ENCODE peak calls at places on chromosome 11, in seven cellular contexts. S, I, G, U, A, X and E are unnamed samples.

GRCh38 chr11:91871791-91872190 is 352.8 kb upstream of the FAT3 start:
- DNase-seq in S (no peak), I (no peak), G (peak), U (no peak), A (no peak), X (no peak), E (peak)

GRCh38 chr11:43327987-43328386 is 16.2 kb downstream of the API5 start:
- DNase-seq in S (no peak), I (no peak), G (peak), U (peak), A (peak), X (no peak), E (peak)

GRCh38 chr11:110951609-110952008 is 239.4 kb upstream of the ARHGAP20 start:
- DNase-seq in S (no peak), I (no peak), G (no peak), U (no peak), A (no peak), X (no peak), E (no peak)

GRCh38 chr11:40514124-40514523 is 945.3 kb downstream of the LRRC4C start:
- DNase-seq in S (no peak), I (no peak), G (peak), U (no peak), A (no peak), X (no peak), E (peak)

GRCh38 chr11:122036022-122036421 is 80.0 kb downstream of the BLID start:
- DNase-seq in S (no peak), I (no peak), G (no peak), U (no peak), A (peak), X (no peak), E (no peak)

GRCh38 chr11:36449566-36450390 is 60.3 kb downstream of the TRAF6 start:
- DNase-seq in S (no peak), I (no peak), G (no peak), U (no peak), A (no peak), X (no peak), E (no peak)

GRCh38 chr11:5224538-5225479 is 2.1 kb downstream of the HBB start:
- DNase-seq in S (no peak), I (no peak), G (no peak), U (no peak), A (no peak), X (no peak), E (no peak)

GRCh38 chr11:12540913-12541587 is 133.2 kb upstream of the TEAD1 start:
- DNase-seq in S (no peak), I (no peak), G (peak), U (no peak), A (peak), X (no peak), E (peak)

GRCh38 chr11:113476553-113476952 is 1.4 kb upstream of the DRD2 start:
- DNase-seq in S (no peak), I (no peak), G (no peak), U (no peak), A (no peak), X (no peak), E (no peak)

GRCh38 chr11:61783717-61784505 is 8.5 kb downstream of the TMEM258 start:
- DNase-seq in S (no peak), I (no peak), G (no peak), U (no peak), A (no peak), X (no peak), E (no peak)

GRCh38 chr11:64359712-64360402 is 895 bp downstream of the RPS6KA4 start:
- DNase-seq in S (peak), I (no peak), G (peak), U (no peak), A (no peak), X (no peak), E (no peak)

GRCh38 chr11:48001438-48002021 is 21.2 kb downstream of the PTPRJ start:
- DNase-seq in S (no peak), I (peak), G (no peak), U (no peak), A (peak), X (no peak), E (peak)

GRCh38 chr11:87455180-87455579 is 417.4 kb downstream of the TMEM135 start:
- DNase-seq in S (no peak), I (no peak), G (no peak), U (no peak), A (no peak), X (no peak), E (no peak)

GRCh38 chr11:61693897-61694840 is 14.0 kb downstream of the DAGLA start:
- DNase-seq in S (no peak), I (no peak), G (no peak), U (peak), A (no peak), X (no peak), E (peak)

GRCh38 chr11:2700415-2701211 is 819 bp upstream of the KCNQ1OT1 start:
- DNase-seq in S (peak), I (no peak), G (peak), U (no peak), A (no peak), X (peak), E (peak)

GRCh38 chr11:75386912-75387311 is 12.4 kb upstream of the RPS3 start:
- DNase-seq in S (no peak), I (no peak), G (peak), U (no peak), A (no peak), X (no peak), E (no peak)

GRCh38 chr11:77403228-77403627 is 70.7 kb downstream of the PAK1 start:
- DNase-seq in S (no peak), I (no peak), G (no peak), U (no peak), A (no peak), X (no peak), E (no peak)

GRCh38 chr11:726278-726915 is 20.4 kb downstream of the EPS8L2 start:
- DNase-seq in S (no peak), I (no peak), G (no peak), U (peak), A (no peak), X (peak), E (peak)

GRCh38 chr11:117734596-117734995 is 62.4 kb downstream of the DSCAML1 start:
- DNase-seq in S (no peak), I (no peak), G (no peak), U (no peak), A (no peak), X (no peak), E (no peak)

GRCh38 chr11:73990727-73991126 is 8.1 kb upstream of the UCP2 start:
- DNase-seq in S (no peak), I (no peak), G (no peak), U (no peak), A (no peak), X (no peak), E (no peak)

GRCh38 chr11:108501396-108501795 is 3.2 kb upstream of the POGLUT3 start:
- DNase-seq in S (no peak), I (no peak), G (peak), U (no peak), A (no peak), X (no peak), E (no peak)

GRCh38 chr11:33633251-33634003 is 67.2 kb downstream of the C11orf91 start:
- DNase-seq in S (no peak), I (no peak), G (peak), U (no peak), A (no peak), X (no peak), E (peak)

GRCh38 chr11:9571071-9571765 is 2.3 kb upstream of the WEE1 start:
- DNase-seq in S (no peak), I (no peak), G (no peak), U (no peak), A (no peak), X (no peak), E (no peak)

GRCh38 chr11:556175-556699 is 4.3 kb downstream of the LMNTD2 start:
- DNase-seq in S (no peak), I (no peak), G (no peak), U (no peak), A (no peak), X (no peak), E (no peak)

GRCh38 chr11:76073716-76074115 is 132.6 kb downstream of the WNT11 start:
- DNase-seq in S (no peak), I (no peak), G (no peak), U (no peak), A (no peak), X (no peak), E (no peak)